ENCODE peak calls at places on chromosomes 12 and 14, in eight cellular contexts. One of them, this sample, is unnamed.

GRCh38 chr12:114684098-114684869 is at the start of gene TBX3:
- DNase-seq in PC-3: peak; percentile 99
- DNase-seq in heart left ventricle: peak; percentile 96
- DNase-seq in ovary: peak; percentile 96
- DNase-seq in left ventricle myocardium inferior: peak; percentile 93
- DNase-seq in ascending aorta: peak; percentile 95
- DNase-seq in endodermal cell: peak; percentile 99
- DNase-seq in CD8-positive, alpha-beta T cell: no peak
- DNase-seq in this sample: no peak

GRCh38 chr14:75453817-75454434 is 26.1 kb downstream of the JDP2 start:
- DNase-seq in ovary: no peak
- DNase-seq in CD8-positive, alpha-beta T cell: no peak
- DNase-seq in endodermal cell: peak; percentile 74
- DNase-seq in left ventricle myocardium inferior: no peak
- DNase-seq in heart left ventricle: no peak
- DNase-seq in ascending aorta: no peak
- DNase-seq in PC-3: no peak
- DNase-seq in this sample: peak; percentile 76

GRCh38 chr12:12951504-12951903 is 466 bp downstream of the GPRC5D start:
- DNase-seq in ascending aorta: no peak
- DNase-seq in left ventricle myocardium inferior: no peak
- DNase-seq in CD8-positive, alpha-beta T cell: no peak
- DNase-seq in PC-3: no peak
- DNase-seq in ovary: no peak
- DNase-seq in heart left ventricle: no peak
- DNase-seq in endodermal cell: no peak
- DNase-seq in this sample: no peak

GRCh38 chr12:107329569-107330324 is 236.4 kb upstream of the CRY1 start:
- DNase-seq in ascending aorta: no peak
- DNase-seq in ovary: no peak
- DNase-seq in CD8-positive, alpha-beta T cell: no peak
- DNase-seq in PC-3: peak; percentile 53
- DNase-seq in left ventricle myocardium inferior: no peak
- DNase-seq in heart left ventricle: no peak
- DNase-seq in endodermal cell: no peak
- DNase-seq in this sample: no peak

GRCh38 chr12:1566449-1567135 is 27.8 kb downstream of the FBXL14 start:
- DNase-seq in endodermal cell: no peak
- DNase-seq in left ventricle myocardium inferior: no peak
- DNase-seq in CD8-positive, alpha-beta T cell: no peak
- DNase-seq in heart left ventricle: no peak
- DNase-seq in ascending aorta: no peak
- DNase-seq in ovary: no peak
- DNase-seq in PC-3: no peak
- DNase-seq in this sample: no peak

GRCh38 chr14:37165794-37166193 is 6.6 kb downstream of the SLC25A21 start:
- DNase-seq in left ventricle myocardium inferior: no peak
- DNase-seq in PC-3: no peak
- DNase-seq in CD8-positive, alpha-beta T cell: no peak
- DNase-seq in ascending aorta: no peak
- DNase-seq in ovary: no peak
- DNase-seq in heart left ventricle: no peak
- DNase-seq in endodermal cell: no peak
- DNase-seq in this sample: no peak

GRCh38 chr12:15854916-15855315 is 27.3 kb upstream of the STRAP start:
- DNase-seq in left ventricle myocardium inferior: no peak
- DNase-seq in PC-3: no peak
- DNase-seq in ovary: no peak
- DNase-seq in CD8-positive, alpha-beta T cell: no peak
- DNase-seq in heart left ventricle: no peak
- DNase-seq in endodermal cell: no peak
- DNase-seq in ascending aorta: no peak
- DNase-seq in this sample: no peak

GRCh38 chr12:118446247-118446646 is 69.9 kb downstream of the SUDS3 start:
- DNase-seq in heart left ventricle: no peak
- DNase-seq in left ventricle myocardium inferior: no peak
- DNase-seq in ovary: no peak
- DNase-seq in PC-3: no peak
- DNase-seq in ascending aorta: no peak
- DNase-seq in endodermal cell: no peak
- DNase-seq in CD8-positive, alpha-beta T cell: no peak
- DNase-seq in this sample: no peak

GRCh38 chr14:61342486-61342885 is 21.1 kb downstream of the PRKCH start:
- DNase-seq in endodermal cell: no peak
- DNase-seq in CD8-positive, alpha-beta T cell: peak; percentile 60
- DNase-seq in heart left ventricle: no peak
- DNase-seq in left ventricle myocardium inferior: no peak
- DNase-seq in PC-3: no peak
- DNase-seq in ascending aorta: no peak
- DNase-seq in ovary: no peak
- DNase-seq in this sample: no peak

GRCh38 chr12:25121916-25122315 is 73.0 kb downstream of the DNAI7 start:
- DNase-seq in ovary: no peak
- DNase-seq in left ventricle myocardium inferior: no peak
- DNase-seq in PC-3: no peak
- DNase-seq in ascending aorta: no peak
- DNase-seq in endodermal cell: no peak
- DNase-seq in CD8-positive, alpha-beta T cell: no peak
- DNase-seq in heart left ventricle: no peak
- DNase-seq in this sample: no peak

GRCh38 chr12:98935847-98936246 is 290.8 kb downstream of the APAF1 start:
- DNase-seq in ovary: no peak
- DNase-seq in CD8-positive, alpha-beta T cell: no peak
- DNase-seq in PC-3: no peak
- DNase-seq in heart left ventricle: no peak
- DNase-seq in ascending aorta: no peak
- DNase-seq in endodermal cell: no peak
- DNase-seq in left ventricle myocardium inferior: no peak
- DNase-seq in this sample: no peak

GRCh38 chr14:85336817-85337216 is 193.1 kb upstream of the FLRT2 start:
- DNase-seq in endodermal cell: no peak
- DNase-seq in ovary: no peak
- DNase-seq in heart left ventricle: no peak
- DNase-seq in ascending aorta: no peak
- DNase-seq in CD8-positive, alpha-beta T cell: no peak
- DNase-seq in PC-3: peak; percentile 5
- DNase-seq in left ventricle myocardium inferior: no peak
- DNase-seq in this sample: no peak

GRCh38 chr12:59737725-59738463 is 142.1 kb downstream of the SLC16A7 start:
- DNase-seq in heart left ventricle: no peak
- DNase-seq in endodermal cell: no peak
- DNase-seq in ascending aorta: no peak
- DNase-seq in left ventricle myocardium inferior: no peak
- DNase-seq in PC-3: no peak
- DNase-seq in ovary: no peak
- DNase-seq in CD8-positive, alpha-beta T cell: no peak
- DNase-seq in this sample: no peak

GRCh38 chr12:49108958-49109404 is 1.7 kb downstream of the LMBR1L start:
- DNase-seq in CD8-positive, alpha-beta T cell: no peak
- DNase-seq in PC-3: no peak
- DNase-seq in heart left ventricle: peak; percentile 67
- DNase-seq in endodermal cell: no peak
- DNase-seq in left ventricle myocardium inferior: peak; percentile 50
- DNase-seq in ovary: peak; percentile 88
- DNase-seq in ascending aorta: peak; percentile 83
- DNase-seq in this sample: no peak

DNA sequence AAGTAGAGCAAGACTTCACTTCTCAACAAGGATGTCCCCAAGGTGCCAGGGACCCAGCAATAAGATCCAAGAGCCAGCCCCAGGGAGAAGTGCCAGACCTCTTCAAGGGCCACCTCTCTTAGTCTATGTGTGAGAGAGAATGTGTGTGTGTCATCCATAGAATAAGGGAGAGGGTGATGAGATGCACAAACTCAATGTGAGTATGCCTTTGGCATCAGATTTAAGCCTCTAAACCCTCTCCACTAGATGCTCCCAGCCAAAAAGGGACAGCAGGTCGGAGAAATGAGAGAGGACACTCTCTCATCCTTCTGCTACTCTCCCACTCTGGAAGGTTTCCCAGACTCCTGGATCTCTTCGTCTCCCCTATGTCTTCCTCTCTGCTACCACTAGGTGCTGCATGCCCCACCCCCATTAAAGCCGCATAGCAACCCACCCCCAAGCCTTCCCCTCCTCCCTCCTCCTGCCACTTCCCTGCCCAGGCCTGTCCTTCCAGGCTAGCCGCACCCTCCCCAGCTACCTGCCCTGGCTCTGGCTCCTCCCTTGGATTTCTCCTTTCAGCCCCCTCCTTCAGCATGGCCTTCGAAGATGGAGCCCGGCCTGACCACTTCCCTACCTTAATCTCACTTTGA is 7.6 kb downstream of the RARG start:
- DNase-seq in left ventricle myocardium inferior: no peak
- DNase-seq in heart left ventricle: no peak
- DNase-seq in PC-3: peak; percentile 61
- DNase-seq in endodermal cell: peak; percentile 95
- DNase-seq in ascending aorta: no peak
- DNase-seq in ovary: no peak
- DNase-seq in CD8-positive, alpha-beta T cell: no peak
- DNase-seq in this sample: no peak
- TF ChIP-seq CTCF in left ventricle myocardium inferior: peak; percentile 18
- TF ChIP-seq CTCF in heart left ventricle: no peak
- TF ChIP-seq CTCF in PC-3: peak; percentile 39
- TF ChIP-seq CTCF in endodermal cell: peak; percentile 78
- TF ChIP-seq CTCF in ascending aorta: no peak
- TF ChIP-seq CTCF in ovary: no peak
- TF ChIP-seq CTCF in CD8-positive, alpha-beta T cell: no peak
- TF ChIP-seq CTCF in this sample: peak; percentile 57

GRCh38 chr14:52063107-52063506 is 5.8 kb downstream of the NID2 start:
- DNase-seq in left ventricle myocardium inferior: peak; percentile 43
- DNase-seq in PC-3: no peak
- DNase-seq in ovary: peak; percentile 47
- DNase-seq in ascending aorta: no peak
- DNase-seq in endodermal cell: peak; percentile 56
- DNase-seq in CD8-positive, alpha-beta T cell: no peak
- DNase-seq in heart left ventricle: peak; percentile 71
- DNase-seq in this sample: no peak

GRCh38 chr14:52059614-52060013 is 9.2 kb downstream of the NID2 start:
- DNase-seq in CD8-positive, alpha-beta T cell: no peak
- DNase-seq in heart left ventricle: no peak
- DNase-seq in left ventricle myocardium inferior: no peak
- DNase-seq in ascending aorta: no peak
- DNase-seq in PC-3: no peak
- DNase-seq in endodermal cell: no peak
- DNase-seq in ovary: no peak
- DNase-seq in this sample: no peak

GRCh38 chr14:52060080-52060479 is 8.8 kb downstream of the NID2 start:
- DNase-seq in ascending aorta: no peak
- DNase-seq in left ventricle myocardium inferior: no peak
- DNase-seq in ovary: no peak
- DNase-seq in PC-3: no peak
- DNase-seq in CD8-positive, alpha-beta T cell: no peak
- DNase-seq in endodermal cell: no peak
- DNase-seq in heart left ventricle: no peak
- DNase-seq in this sample: no peak

GRCh38 chr14:52061890-52062289 is 7.0 kb downstream of the NID2 start:
- DNase-seq in ovary: no peak
- DNase-seq in CD8-positive, alpha-beta T cell: no peak
- DNase-seq in endodermal cell: no peak
- DNase-seq in PC-3: no peak
- DNase-seq in heart left ventricle: no peak
- DNase-seq in ascending aorta: no peak
- DNase-seq in left ventricle myocardium inferior: no peak
- DNase-seq in this sample: no peak

GRCh38 chr14:52061380-52061779 is 7.5 kb downstream of the NID2 start:
- DNase-seq in left ventricle myocardium inferior: peak; percentile 63
- DNase-seq in ovary: no peak
- DNase-seq in endodermal cell: no peak
- DNase-seq in CD8-positive, alpha-beta T cell: no peak
- DNase-seq in ascending aorta: no peak
- DNase-seq in heart left ventricle: peak; percentile 77
- DNase-seq in PC-3: no peak
- DNase-seq in this sample: no peak
- H3K4me1 ChIP-seq in left ventricle myocardium inferior: peaks cover 78% of the 10 kb centered on the region
- H3K4me1 ChIP-seq in ovary: peaks cover 26% of the 10 kb centered on the region
- H3K4me1 ChIP-seq in endodermal cell: no peaks in the 10 kb centered on the region
- H3K4me1 ChIP-seq in CD8-positive, alpha-beta T cell: no peaks in the 10 kb centered on the region
- H3K4me1 ChIP-seq in ascending aorta: peaks cover 3% of the 10 kb centered on the region
- H3K4me1 ChIP-seq in heart left ventricle: peaks cover 42% of the 10 kb centered on the region
- H3K4me1 ChIP-seq in PC-3: no peaks in the 10 kb centered on the region
- H3K4me1 ChIP-seq in this sample: no peaks in the 10 kb centered on the region

GRCh38 chr12:41224066-41224465 is 35.9 kb downstream of the PDZRN4 start:
- DNase-seq in PC-3: no peak
- DNase-seq in left ventricle myocardium inferior: no peak
- DNase-seq in ovary: no peak
- DNase-seq in ascending aorta: no peak
- DNase-seq in endodermal cell: peak; percentile 49
- DNase-seq in CD8-positive, alpha-beta T cell: no peak
- DNase-seq in heart left ventricle: no peak
- DNase-seq in this sample: no peak

GRCh38 chr12:41228066-41228820 is 40.1 kb downstream of the PDZRN4 start:
- DNase-seq in ascending aorta: no peak
- DNase-seq in ovary: no peak
- DNase-seq in left ventricle myocardium inferior: no peak
- DNase-seq in PC-3: no peak
- DNase-seq in heart left ventricle: no peak
- DNase-seq in endodermal cell: no peak
- DNase-seq in CD8-positive, alpha-beta T cell: no peak
- DNase-seq in this sample: no peak

GRCh38 chr12:41225179-41225578 is 37.1 kb downstream of the PDZRN4 start:
- DNase-seq in CD8-positive, alpha-beta T cell: no peak
- DNase-seq in ascending aorta: no peak
- DNase-seq in heart left ventricle: no peak
- DNase-seq in PC-3: no peak
- DNase-seq in left ventricle myocardium inferior: no peak
- DNase-seq in endodermal cell: no peak
- DNase-seq in ovary: no peak
- DNase-seq in this sample: no peak

GRCh38 chr12:41220931-41221330 is 32.8 kb downstream of the PDZRN4 start:
- DNase-seq in heart left ventricle: no peak
- DNase-seq in PC-3: no peak
- DNase-seq in ovary: no peak
- DNase-seq in CD8-positive, alpha-beta T cell: no peak
- DNase-seq in left ventricle myocardium inferior: no peak
- DNase-seq in ascending aorta: no peak
- DNase-seq in endodermal cell: no peak
- DNase-seq in this sample: no peak

GRCh38 chr12:41223600-41223999 is 35.5 kb downstream of the PDZRN4 start:
- DNase-seq in endodermal cell: peak; percentile 57
- DNase-seq in CD8-positive, alpha-beta T cell: no peak
- DNase-seq in ascending aorta: no peak
- DNase-seq in heart left ventricle: no peak
- DNase-seq in PC-3: no peak
- DNase-seq in ovary: no peak
- DNase-seq in left ventricle myocardium inferior: no peak
- DNase-seq in this sample: no peak
- TF ChIP-seq CTCF in endodermal cell: no peak
- TF ChIP-seq CTCF in CD8-positive, alpha-beta T cell: no peak
- TF ChIP-seq CTCF in ascending aorta: no peak
- TF ChIP-seq CTCF in heart left ventricle: no peak
- TF ChIP-seq CTCF in PC-3: no peak
- TF ChIP-seq CTCF in ovary: no peak
- TF ChIP-seq CTCF in left ventricle myocardium inferior: no peak
- TF ChIP-seq CTCF in this sample: no peak

GRCh38 chr12:19245656-19246055 is 116.1 kb downstream of the PLEKHA5 start:
- DNase-seq in PC-3: no peak
- DNase-seq in heart left ventricle: no peak
- DNase-seq in ascending aorta: no peak
- DNase-seq in left ventricle myocardium inferior: no peak
- DNase-seq in ovary: no peak
- DNase-seq in endodermal cell: no peak
- DNase-seq in CD8-positive, alpha-beta T cell: no peak
- DNase-seq in this sample: no peak

GRCh38 chr12:19248929-19249602 is 119.5 kb downstream of the PLEKHA5 start:
- DNase-seq in ascending aorta: no peak
- DNase-seq in ovary: no peak
- DNase-seq in endodermal cell: no peak
- DNase-seq in heart left ventricle: no peak
- DNase-seq in CD8-positive, alpha-beta T cell: no peak
- DNase-seq in PC-3: no peak
- DNase-seq in left ventricle myocardium inferior: no peak
- DNase-seq in this sample: no peak

GRCh38 chr12:19251481-19251880 is 121.9 kb downstream of the PLEKHA5 start:
- DNase-seq in heart left ventricle: no peak
- DNase-seq in ascending aorta: no peak
- DNase-seq in left ventricle myocardium inferior: no peak
- DNase-seq in ovary: no peak
- DNase-seq in CD8-positive, alpha-beta T cell: no peak
- DNase-seq in PC-3: no peak
- DNase-seq in endodermal cell: no peak
- DNase-seq in this sample: no peak
- H3K4me1 ChIP-seq in heart left ventricle: no peaks in the 10 kb centered on the region
- H3K4me1 ChIP-seq in ascending aorta: no peaks in the 10 kb centered on the region
- H3K4me1 ChIP-seq in left ventricle myocardium inferior: peaks cover 22% of the 10 kb centered on the region
- H3K4me1 ChIP-seq in ovary: peaks cover 1% of the 10 kb centered on the region
- H3K4me1 ChIP-seq in CD8-positive, alpha-beta T cell: no peaks in the 10 kb centered on the region
- H3K4me1 ChIP-seq in PC-3: no peaks in the 10 kb centered on the region
- H3K4me1 ChIP-seq in endodermal cell: no peaks in the 10 kb centered on the region
- H3K4me1 ChIP-seq in this sample: no peaks in the 10 kb centered on the region

This sample was measured in OCI-LY7.